ENCODE peak calls at places on chromosomes 6 and 20, in eight cellular contexts. S is tibial nerve; X is tibial artery; Y is CD8-positive, alpha-beta T cell; P is fibroblast of pulmonary artery; I is left ventricle myocardium inferior; N is transverse colon; F is cardiac fibroblast. B is an unnamed sample.

GRCh38 chr20:37711987-37712961 is 18.4 kb downstream of the CTNNBL1 start:
- DNase-seq in S (no peak), X (no peak), Y (no peak), P (no peak), I (peak), N (no peak), F (no peak), B (no peak)

GRCh38 chr6:147222160-147222838 is 18.1 kb downstream of the STXBP5 start:
- DNase-seq in S (no peak), X (no peak), Y (no peak), P (peak), I (no peak), N (no peak), F (peak), B (no peak)

GRCh38 chr20:54156522-54156921 is 17.3 kb downstream of the CYP24A1 start:
- DNase-seq in S (no peak), X (no peak), Y (no peak), P (no peak), I (no peak), N (no peak), F (no peak), B (no peak)

GRCh38 chr6:35140991-35141720 is at the start of gene TCP11:
- DNase-seq in S (no peak), X (no peak), Y (peak), P (no peak), I (peak), N (peak), F (no peak), B (no peak)

GRCh38 chr20:52993091-52993490 is 20.9 kb downstream of the TSHZ2 start:
- DNase-seq in S (no peak), X (no peak), Y (no peak), P (no peak), I (no peak), N (no peak), F (no peak), B (no peak)

GRCh38 chr6:130132286-130132701 is 90.5 kb downstream of the SAMD3 start:
- DNase-seq in S (no peak), X (no peak), Y (peak), P (no peak), I (no peak), N (peak), F (no peak), B (no peak)

GRCh38 chr6:125156496-125156895 is 2.9 kb downstream of the TPD52L1 start:
- DNase-seq in S (no peak), X (no peak), Y (no peak), P (no peak), I (no peak), N (no peak), F (no peak), B (no peak)

GRCh38 chr6:83464741-83465140 is 33.9 kb upstream of the ME1 start:
- DNase-seq in S (no peak), X (no peak), Y (no peak), P (no peak), I (no peak), N (peak), F (no peak), B (no peak)

GRCh38 chr20:32474967-32475819 is 109.9 kb downstream of the NOL4L start:
- DNase-seq in S (peak), X (peak), Y (no peak), P (peak), I (peak), N (peak), F (peak), B (no peak)

GRCh38 chr6:144266091-144266649 is 19.0 kb upstream of the UTRN start:
- DNase-seq in S (peak), X (peak), Y (no peak), P (peak), I (peak), N (peak), F (peak), B (no peak)

GRCh38 chr6:10422282-10423034 is 7.6 kb upstream of the TFAP2A start:
- DNase-seq in S (no peak), X (no peak), Y (no peak), P (no peak), I (no peak), N (no peak), F (no peak), B (no peak)

GRCh38 chr6:52392944-52393343 is 27.2 kb upstream of the EFHC1 start:
- DNase-seq in S (no peak), X (no peak), Y (no peak), P (peak), I (no peak), N (no peak), F (peak), B (no peak)

GRCh38 chr20:2593756-2594155 is 57.4 kb downstream of the TMC2 start:
- DNase-seq in S (no peak), X (no peak), Y (no peak), P (no peak), I (no peak), N (no peak), F (no peak), B (no peak)

GRCh38 chr6:14542670-14543366 is 425.2 kb downstream of the CD83 start:
- DNase-seq in S (no peak), X (no peak), Y (no peak), P (peak), I (no peak), N (no peak), F (peak), B (no peak)

GRCh38 chr6:105606871-105607421 is 204.1 kb upstream of the PREP start:
- DNase-seq in S (no peak), X (no peak), Y (no peak), P (no peak), I (no peak), N (no peak), F (no peak), B (no peak)

GRCh38 chr20:20368414-20369352 is 779 bp downstream of the INSM1 start:
- DNase-seq in S (no peak), X (no peak), Y (no peak), P (no peak), I (no peak), N (no peak), F (no peak), B (no peak)

GRCh38 chr6:151374024-151374423 is 17.3 kb downstream of the ZBTB2 start:
- DNase-seq in S (no peak), X (no peak), Y (no peak), P (peak), I (no peak), N (no peak), F (peak), B (no peak)

GRCh38 chr20:20824924-20825584 is 112.6 kb upstream of the RALGAPA2 start:
- DNase-seq in S (peak), X (peak), Y (peak), P (peak), I (peak), N (peak), F (peak), B (no peak)

GRCh38 chr6:156993713-156994112 is 216.5 kb downstream of the ARID1B start:
- DNase-seq in S (no peak), X (no peak), Y (no peak), P (no peak), I (no peak), N (no peak), F (no peak), B (no peak)

GRCh38 chr6:142822882-142823578 is 121.9 kb downstream of the HIVEP2 start:
- DNase-seq in S (no peak), X (no peak), Y (no peak), P (no peak), I (no peak), N (no peak), F (no peak), B (no peak)
- TF ChIP-seq CTCF in S (no peak), X (no peak), Y (no peak), P (peak), I (peak), N (no peak), F (peak), B (no peak)

DNA sequence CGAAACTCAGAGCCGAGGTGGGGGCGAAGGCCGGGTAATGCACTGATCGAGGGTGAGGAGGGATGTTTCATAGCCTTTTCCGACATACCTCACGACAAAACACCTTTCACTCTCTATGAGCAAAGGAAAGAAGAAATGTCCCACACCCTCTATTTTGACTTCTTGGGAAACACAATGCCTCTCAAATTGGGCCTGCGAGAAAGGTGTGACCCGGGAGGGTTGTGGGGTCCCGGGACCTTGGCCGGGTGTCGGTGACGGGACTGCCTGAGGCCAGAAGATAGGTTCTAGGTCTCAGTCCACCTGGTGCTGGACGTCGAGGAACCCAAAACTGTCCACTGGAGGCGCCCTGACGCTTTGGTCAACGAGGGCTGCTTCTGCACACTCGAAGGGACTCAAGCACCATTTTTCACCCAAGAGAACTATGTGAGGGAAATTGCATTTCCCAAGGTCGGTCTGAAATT is 41.1 kb upstream of the OSTM1 start:
- DNase-seq in S (no peak), X (peak), Y (no peak), P (peak), I (peak), N (peak), F (peak), B (no peak)
- TF ChIP-seq CTCF in S (no peak), X (no peak), Y (no peak), P (peak), I (peak), N (peak), F (peak), B (no peak)

GRCh38 chr6:90537027-90537426 is 49.8 kb downstream of the MAP3K7 start:
- DNase-seq in S (no peak), X (no peak), Y (no peak), P (peak), I (no peak), N (no peak), F (peak), B (no peak)

GRCh38 chr6:90534337-90535025 is 52.4 kb downstream of the MAP3K7 start:
- DNase-seq in S (no peak), X (no peak), Y (no peak), P (no peak), I (no peak), N (no peak), F (no peak), B (no peak)

GRCh38 chr6:90537723-90538407 is 49.0 kb downstream of the MAP3K7 start:
- DNase-seq in S (no peak), X (no peak), Y (no peak), P (peak), I (no peak), N (no peak), F (peak), B (no peak)

GRCh38 chr6:90538651-90539050 is 48.2 kb downstream of the MAP3K7 start:
- DNase-seq in S (no peak), X (no peak), Y (no peak), P (peak), I (no peak), N (peak), F (peak), B (no peak)

GRCh38 chr6:90536516-90536915 is 50.4 kb downstream of the MAP3K7 start:
- DNase-seq in S (no peak), X (no peak), Y (no peak), P (peak), I (no peak), N (no peak), F (peak), B (no peak)
- TF ChIP-seq CTCF in S (no peak), X (no peak), Y (no peak), P (no peak), I (no peak), N (no peak), F (no peak), B (no peak)

GRCh38 chr20:57844626-57845596 is 135.1 kb upstream of the PMEPA1 start:
- DNase-seq in S (no peak), X (no peak), Y (no peak), P (no peak), I (no peak), N (no peak), F (no peak), B (no peak)
- TF ChIP-seq CTCF in S (no peak), X (no peak), Y (no peak), P (no peak), I (no peak), N (no peak), F (no peak), B (no peak)